ENCODE peak calls at places on chromosomes 3 and 15, in six cellular contexts. M is dorsolateral prefrontal cortex, S is NT2/D1, J is T-helper 9 cell, P is left lung, R is myocyte. O is an unnamed sample.

GRCh38 chr15:37783290-37783689 is 151.2 kb upstream of the TMCO5A start:
- DNase-seq in M (no peak), S (no peak), J (no peak), P (no peak), R (no peak), O (no peak)

GRCh38 chr15:75224281-75224680 is 22.6 kb downstream of the C15orf39 start:
- DNase-seq in M (no peak), S (no peak), J (no peak), P (no peak), R (no peak), O (no peak)

GRCh38 chr15:23038741-23039150 is 623 bp downstream of the TUBGCP5 start:
- DNase-seq in M (no peak), S (no peak), J (no peak), P (no peak), R (no peak), O (no peak)

GRCh38 chr3:100600181-100601042 is 9.0 kb upstream of the ADGRG7 start:
- DNase-seq in M (no peak), S (no peak), J (no peak), P (no peak), R (no peak), O (no peak)

GRCh38 chr3:133895208-133896001 is at the start of gene RAB6B:
- DNase-seq in M (peak), S (no peak), J (no peak), P (no peak), R (peak), O (no peak)

GRCh38 chr3:123984957-123985356 is 7.0 kb downstream of the ROPN1 start:
- DNase-seq in M (no peak), S (no peak), J (no peak), P (no peak), R (no peak), O (no peak)

GRCh38 chr3:100913870-100914654 is 79.2 kb downstream of the ABI3BP start:
- DNase-seq in M (no peak), S (no peak), J (no peak), P (no peak), R (no peak), O (no peak)

GRCh38 chr3:5058463-5058862 is 63.6 kb upstream of the ARL8B start:
- DNase-seq in M (no peak), S (no peak), J (no peak), P (no peak), R (peak), O (no peak)

GRCh38 chr15:66939016-66939415 is 126.4 kb upstream of the SMAD3 start:
- DNase-seq in M (no peak), S (no peak), J (no peak), P (no peak), R (no peak), O (no peak)

GRCh38 chr3:156150434-156151066 is 30.2 kb downstream of the KCNAB1 start:
- DNase-seq in M (peak), S (peak), J (peak), P (no peak), R (peak), O (no peak)

GRCh38 chr15:73956276-73957086 is 30.2 kb downstream of the LOXL1 start:
- DNase-seq in M (no peak), S (no peak), J (no peak), P (no peak), R (peak), O (no peak)

GRCh38 chr15:49247556-49248102 is 77.6 kb downstream of the GALK2 start:
- DNase-seq in M (no peak), S (no peak), J (no peak), P (no peak), R (peak), O (no peak)

GRCh38 chr3:55868347-55868746 is 381.2 kb upstream of the WNT5A start:
- DNase-seq in M (peak), S (no peak), J (no peak), P (no peak), R (no peak), O (no peak)

GRCh38 chr15:59157398-59157797 is 49.2 kb upstream of the LDHAL6B start:
- DNase-seq in M (no peak), S (no peak), J (no peak), P (no peak), R (no peak), O (no peak)

GRCh38 chr15:70033529-70034140 is 64.1 kb downstream of the TLE3 start:
- DNase-seq in M (peak), S (no peak), J (no peak), P (no peak), R (peak), O (no peak)

GRCh38 chr3:151276038-151277027 is 2.0 kb downstream of the P2RY14 start:
- DNase-seq in M (no peak), S (no peak), J (peak), P (no peak), R (no peak), O (no peak)

GRCh38 chr3:117752984-117753717 is 1043.6 kb downstream of the TUSC7 start:
- DNase-seq in M (no peak), S (no peak), J (no peak), P (no peak), R (peak), O (no peak)